ENCODE peak calls at places on chromosome 1, in seven cellular contexts. T is tibial nerve; B is EL; Y is activated CD8-positive, alpha-beta memory T cell treated with anti-CD3 and anti-CD28 coated beads, Interleukin-2, amount 50 U/mL, for 48 hours; S is GM04503; C is kidney tubule cell; D is amniotic stem cell. L is an unnamed sample.

GRCh38 chr1:89907669-89908293 is 86.9 kb downstream of the LRRC8D start:
- DNase-seq in T (no peak), B (peak), Y (no peak), S (no peak), C (peak), D (no peak), L (no peak)

GRCh38 chr1:101203812-101204540 is 32.8 kb upstream of the S1PR1 start:
- DNase-seq in T (no peak), B (peak), Y (no peak), S (peak), C (peak), D (no peak), L (no peak)

GRCh38 chr1:187465441-187465840 is 636.7 kb downstream of the PLA2G4A start:
- DNase-seq in T (no peak), B (no peak), Y (no peak), S (no peak), C (no peak), D (no peak), L (no peak)

GRCh38 chr1:25080294-25081209 is 150.5 kb upstream of the RUNX3 start:
- DNase-seq in T (no peak), B (peak), Y (no peak), S (no peak), C (peak), D (no peak), L (no peak)

GRCh38 chr1:239421810-239422209 is 35.4 kb downstream of the CHRM3 start:
- DNase-seq in T (no peak), B (no peak), Y (no peak), S (no peak), C (no peak), D (no peak), L (no peak)

GRCh38 chr1:101253976-101254660 is 17.3 kb downstream of the S1PR1 start:
- DNase-seq in T (no peak), B (peak), Y (no peak), S (peak), C (peak), D (no peak), L (no peak)

GRCh38 chr1:224430511-224431113 is 4.0 kb downstream of the WDR26 start:
- DNase-seq in T (peak), B (peak), Y (no peak), S (peak), C (peak), D (peak), L (no peak)

GRCh38 chr1:84780000-84780716 is 89.9 kb upstream of the SSX2IP start:
- DNase-seq in T (no peak), B (peak), Y (no peak), S (no peak), C (peak), D (no peak), L (no peak)

GRCh38 chr1:241677171-241677570 is 25.1 kb downstream of the WDR64 start:
- DNase-seq in T (no peak), B (no peak), Y (no peak), S (no peak), C (no peak), D (no peak), L (no peak)

GRCh38 chr1:6262570-6263420 is 1.9 kb upstream of the GPR153 start:
- DNase-seq in T (no peak), B (no peak), Y (no peak), S (no peak), C (no peak), D (no peak), L (no peak)

GRCh38 chr1:34128186-34128889 is 36.7 kb downstream of the CSMD2 start:
- DNase-seq in T (no peak), B (no peak), Y (no peak), S (no peak), C (no peak), D (no peak), L (no peak)

L was measured in mesenteric fat pad.